ENCODE peak calls at places on chromosomes 7 and 10, in four cellular contexts. N is psoas muscle, A is ovary, H is PC-9. D is an unnamed sample.

GRCh38 chr7:55309040-55309991 is 55.8 kb upstream of the LANCL2 start:
- DNase-seq in N (no peak), A (no peak), H (no peak), D (no peak)

GRCh38 chr7:138186951-138187351 is 110.7 kb downstream of the AKR1D1 start:
- DNase-seq in N (no peak), A (no peak), H (peak; percentile 21), D (peak; percentile 2)

GRCh38 chr10:5723692-5724091 is 39.1 kb downstream of the TASOR2 start:
- DNase-seq in N (no peak), A (no peak), H (no peak), D (no peak)

GRCh38 chr10:117472872-117473271 is 69.7 kb upstream of the EMX2 start:
- DNase-seq in N (no peak), A (no peak), H (no peak), D (no peak)

GRCh38 chr10:100942229-100942628 is 27.1 kb upstream of the SEMA4G start:
- DNase-seq in N (no peak), A (no peak), H (no peak), D (no peak)

GRCh38 chr7:151286148-151286547 is 37.7 kb upstream of the SMARCD3 start:
- DNase-seq in N (no peak), A (no peak), H (no peak), D (no peak)

GRCh38 chr7:127996253-127997071 is 34.8 kb downstream of the LRRC4 start:
- DNase-seq in N (no peak), A (no peak), H (no peak), D (no peak)

GRCh38 chr10:72092987-72093386 is 4.6 kb upstream of the SPOCK2 start:
- DNase-seq in N (no peak), A (no peak), H (no peak), D (no peak)

GRCh38 chr10:70286616-70287015 is 2.8 kb upstream of the NPFFR1 start:
- DNase-seq in N (no peak), A (no peak), H (no peak), D (no peak)

GRCh38 chr10:104350146-104350635 is 3.4 kb upstream of the CFAP58 start:
- DNase-seq in N (no peak), A (peak; percentile 12), H (no peak), D (no peak)

GRCh38 chr10:133475821-133476640 is 22.3 kb downstream of the SCART1 start:
- DNase-seq in N (no peak), A (no peak), H (no peak), D (no peak)

GRCh38 chr7:121278120-121279021 is 50.4 kb upstream of the WNT16 start:
- DNase-seq in N (no peak), A (no peak), H (no peak), D (no peak)

GRCh38 chr7:147413243-147413642 is 1177.3 kb upstream of the C7orf33 start:
- DNase-seq in N (no peak), A (no peak), H (no peak), D (no peak)

GRCh38 chr7:117825132-117825531 is 48.1 kb downstream of the CTTNBP2 start:
- DNase-seq in N (no peak), A (no peak), H (no peak), D (no peak)

GRCh38 chr10:68423522-68423921 is 16.4 kb upstream of the RUFY2 start:
- DNase-seq in N (no peak), A (no peak), H (no peak), D (no peak)

GRCh38 chr10:77051837-77052236 is 585.8 kb downstream of the KCNMA1 start:
- DNase-seq in N (no peak), A (no peak), H (no peak), D (no peak)

GRCh38 chr7:149624006-149624405 is 126.4 kb upstream of the ZNF746 start:
- DNase-seq in N (peak; percentile 31), A (peak; percentile 59), H (peak; percentile 33), D (no peak)

GRCh38 chr7:138768251-138768650 is 29.5 kb upstream of the TMEM213 start:
- DNase-seq in N (no peak), A (no peak), H (no peak), D (no peak)

GRCh38 chr7:141073173-141073640 is 657 bp upstream of the TMEM178B start:
- DNase-seq in N (peak; percentile 48), A (peak; percentile 31), H (no peak), D (peak; percentile 45)

GRCh38 chr10:34180749-34181148 is 634.3 kb downstream of the PARD3 start:
- DNase-seq in N (no peak), A (no peak), H (no peak), D (no peak)

GRCh38 chr10:120221873-120222485 is 235.0 kb upstream of the PLPP4 start:
- DNase-seq in N (no peak), A (no peak), H (peak; percentile 7), D (no peak)

GRCh38 chr10:37734971-37735370 is 122.4 kb downstream of the ZNF248 start:
- DNase-seq in N (no peak), A (no peak), H (no peak), D (no peak)

GRCh38 chr7:97693586-97693985 is 38.3 kb upstream of the TAC1 start:
- DNase-seq in N (no peak), A (no peak), H (no peak), D (no peak)

GRCh38 chr7:142420554-142421362 is 162.9 kb upstream of the PRSS58 start:
- DNase-seq in N (no peak), A (no peak), H (peak; percentile 79), D (no peak)

GRCh38 chr10:119191881-119192280 is 13.3 kb upstream of the PRDX3 start:
- DNase-seq in N (no peak), A (no peak), H (peak; percentile 40), D (no peak)

GRCh38 chr10:32028710-32029109 is 27.5 kb downstream of the KIF5B start:
- DNase-seq in N (no peak), A (no peak), H (no peak), D (no peak)

GRCh38 chr7:128031901-128032604 is 816 bp upstream of the LRRC4 start:
- DNase-seq in N (peak; percentile 56), A (peak; percentile 69), H (peak; percentile 46), D (peak; percentile 58)

GRCh38 chr10:34769941-34770340 is 45.2 kb downstream of the PARD3 start:
- DNase-seq in N (no peak), A (no peak), H (no peak), D (no peak)

GRCh38 chr7:74477188-74477587 is 23.5 kb downstream of the GTF2IRD1 start:
- DNase-seq in N (no peak), A (no peak), H (no peak), D (no peak)

GRCh38 chr7:135827391-135827790 is 78.8 kb upstream of the FAM180A start:
- DNase-seq in N (no peak), A (no peak), H (peak; percentile 41), D (no peak)

GRCh38 chr7:99579956-99580777 is 17.9 kb upstream of the TMEM225B start:
- DNase-seq in N (peak; percentile 38), A (peak; percentile 71), H (no peak), D (no peak)

GRCh38 chr7:90736968-90737939 is 141.1 kb downstream of the CDK14 start:
- DNase-seq in N (no peak), A (no peak), H (no peak), D (peak; percentile 15)

GRCh38 chr7:92763636-92764423 is 72.5 kb downstream of the CDK6 start:
- DNase-seq in N (no peak), A (no peak), H (peak; percentile 74), D (no peak)

GRCh38 chr7:92782236-92782635 is 54.1 kb downstream of the CDK6 start:
- DNase-seq in N (no peak), A (no peak), H (no peak), D (no peak)

GRCh38 chr10:69226919-69227450 is 6.9 kb downstream of the HKDC1 start:
- DNase-seq in N (no peak), A (no peak), H (no peak), D (no peak)

GRCh38 chr7:152315845-152316244 is 120.0 kb downstream of the KMT2C start:
- DNase-seq in N (no peak), A (no peak), H (no peak), D (no peak)

GRCh38 chr7:152313217-152313616 is 122.6 kb downstream of the KMT2C start:
- DNase-seq in N (no peak), A (no peak), H (no peak), D (no peak)

GRCh38 chr7:152312316-152312715 is 123.5 kb downstream of the KMT2C start:
- DNase-seq in N (no peak), A (no peak), H (no peak), D (no peak)

DNA sequence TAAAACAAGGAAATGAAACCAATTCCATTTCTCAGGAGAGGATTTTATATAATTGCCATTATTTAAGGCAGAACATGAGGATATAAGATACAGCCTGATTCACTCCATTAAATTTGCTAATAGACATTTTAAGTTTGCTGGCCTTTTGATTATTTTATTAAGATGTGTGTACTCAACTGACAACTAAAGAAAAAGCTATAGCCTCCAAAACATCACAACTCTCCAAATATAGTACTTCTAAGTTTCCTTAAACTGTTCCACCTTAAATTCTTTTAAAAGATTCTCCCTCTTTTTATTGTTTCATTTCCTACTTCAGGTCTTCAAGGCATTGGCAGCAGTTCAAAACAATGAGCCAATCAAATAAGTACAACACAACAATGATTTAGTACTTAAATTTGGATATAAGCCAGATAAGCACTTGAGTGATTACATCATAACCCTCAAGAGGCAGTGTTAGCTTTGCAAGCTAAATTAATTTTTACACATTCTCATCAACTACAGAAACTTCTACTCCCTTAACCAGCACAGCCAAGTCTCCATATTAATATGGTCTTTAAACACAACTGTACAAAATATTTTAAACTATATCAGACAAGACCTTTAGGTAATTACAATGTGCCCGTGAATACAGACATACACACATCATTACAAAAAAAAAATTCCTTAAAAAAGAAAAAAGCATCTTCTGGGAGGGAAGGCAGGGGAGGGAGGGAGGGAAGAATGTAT is 121.8 kb downstream of the KMT2C start:
- DNase-seq in N (no peak), A (no peak), H (peak; percentile 33), D (no peak)
- H3K27ac ChIP-seq in N (peak overlapping the region; percentile 50), A (no peak overlapping the region), H (peak overlapping the region; percentile 59), D (no peak overlapping the region)

GRCh38 chr7:36208997-36209813 is 56.2 kb downstream of the EEPD1 start:
- DNase-seq in N (no peak), A (no peak), H (no peak), D (no peak)
- H3K27ac ChIP-seq in N (peak overlapping the region; percentile 79), A (no peak overlapping the region), H (no peak overlapping the region), D (peak overlapping the region; percentile 3)

GRCh38 chr10:121596668-121597503 is 1.4 kb downstream of the FGFR2 start:
- DNase-seq in N (no peak), A (peak; percentile 72), H (no peak), D (peak; percentile 76)
- H3K27ac ChIP-seq in N (no peak overlapping the region), A (peak overlapping the region; percentile 83), H (no peak overlapping the region), D (peak overlapping the region; percentile 93)

GRCh38 chr7:9328296-9328695 is 894.9 kb downstream of the NXPH1 start:
- DNase-seq in N (no peak), A (no peak), H (no peak), D (no peak)
- H3K27ac ChIP-seq in N (no peak overlapping the region), A (no peak overlapping the region), H (no peak overlapping the region), D (no peak overlapping the region)

GRCh38 chr10:51108404-51108803 is 34.1 kb downstream of the PRKG1 start:
- DNase-seq in N (no peak), A (no peak), H (no peak), D (no peak)
- H3K27ac ChIP-seq in N (no peak overlapping the region), A (no peak overlapping the region), H (no peak overlapping the region), D (no peak overlapping the region)

D was measured in caudate nucleus.